ENCODE peak calls at places on chromosomes 5 and 9, in five cellular contexts. D, K, B, M and X are unnamed samples.

GRCh38 chr5:72418271-72418670 is 88.9 kb downstream of the ZNF366 start:
- DNase-seq in B (no peak), D (no peak), M (no peak), K (no peak), X (no peak)

GRCh38 chr5:142934335-142934734 is 164.2 kb downstream of the ARHGAP26 start:
- DNase-seq in K (no peak), M (no peak), D (no peak), B (no peak), X (no peak)

GRCh38 chr5:180116441-180117377 is 45.1 kb upstream of the RNF130 start:
- DNase-seq in B (no peak), K (peak; percentile 42), M (no peak), D (no peak), X (no peak)

GRCh38 chr5:11904270-11904906 is at the start of gene CTNND2:
- DNase-seq in M (peak; percentile 87), K (peak; percentile 85), D (no peak), B (no peak), X (peak; percentile 94)

GRCh38 chr9:72305102-72305546 is 59.9 kb downstream of the ZFAND5 start:
- DNase-seq in M (peak; percentile 37), K (peak; percentile 74), D (peak; percentile 94), B (peak; percentile 67), X (peak; percentile 59)

GRCh38 chr5:140018920-140019644 is 24.0 kb downstream of the NRG2 start:
- DNase-seq in M (no peak), K (no peak), D (no peak), B (peak; percentile 28), X (no peak)

GRCh38 chr5:65341835-65342234 is 139.9 kb downstream of the ADAMTS6 start:
- DNase-seq in M (no peak), B (no peak), K (no peak), D (no peak), X (no peak)

GRCh38 chr9:14095272-14095671 is 218.7 kb downstream of the NFIB start:
- DNase-seq in B (no peak), D (no peak), M (no peak), K (no peak), X (peak; percentile 37)

GRCh38 chr9:74463825-74464224 is 33.3 kb upstream of the RORB start:
- DNase-seq in B (no peak), D (no peak), M (no peak), K (no peak), X (no peak)

GRCh38 chr5:113572716-113573115 is 59.2 kb downstream of the YTHDC2 start:
- DNase-seq in K (no peak), M (no peak), B (no peak), D (no peak), X (no peak)

GRCh38 chr9:29799227-29799626 is 2225.9 kb upstream of the C9orf72 start:
- DNase-seq in B (no peak), K (no peak), M (no peak), D (no peak), X (peak; percentile 47)

GRCh38 chr5:60541980-60542379 is 158.0 kb downstream of the DEPDC1B start:
- DNase-seq in M (no peak), K (no peak), D (no peak), B (no peak), X (no peak)

GRCh38 chr5:150553402-150553801 is 45.5 kb downstream of the NDST1 start:
- DNase-seq in B (no peak), M (no peak), D (no peak), K (no peak), X (no peak)

GRCh38 chr5:124744170-124744911 is 2.1 kb downstream of the ZNF608 start:
- DNase-seq in M (no peak), K (no peak), B (peak; percentile 39), D (peak; percentile 76), X (no peak)
- H3K4me1 ChIP-seq in M (peaks cover 30% of the 10 kb centered on the region), K (peaks cover 7% of the 10 kb centered on the region), B (peaks cover 51% of the 10 kb centered on the region), D (peaks cover 40% of the 10 kb centered on the region), X (peaks cover 63% of the 10 kb centered on the region)

GRCh38 chr9:78035369-78035993 is 3.9 kb upstream of the GNAQ start:
- DNase-seq in M (peak; percentile 82), D (peak; percentile 72), B (peak; percentile 23), K (peak; percentile 64), X (peak; percentile 86)
- H3K4me1 ChIP-seq in M (peaks cover 9% of the 10 kb centered on the region), D (peaks cover 8% of the 10 kb centered on the region), B (peaks cover 3% of the 10 kb centered on the region), K (peaks cover 4% of the 10 kb centered on the region), X (no peaks in the 10 kb centered on the region)

GRCh38 chr9:90772381-90772780 is 29.2 kb upstream of the SYK start:
- DNase-seq in M (no peak), K (no peak), B (no peak), D (no peak), X (no peak)

GRCh38 chr9:90770339-90770738 is 31.3 kb upstream of the SYK start:
- DNase-seq in D (no peak), B (no peak), M (no peak), K (no peak), X (no peak)

GRCh38 chr9:90773593-90773992 is 28.0 kb upstream of the SYK start:
- DNase-seq in K (no peak), M (peak; percentile 53), D (no peak), B (no peak), X (peak; percentile 39)

GRCh38 chr9:90767523-90768100 is 34.0 kb upstream of the SYK start:
- DNase-seq in K (no peak), D (no peak), M (no peak), B (no peak), X (peak; percentile 36)

GRCh38 chr9:90770927-90771326 is 30.7 kb upstream of the SYK start:
- DNase-seq in K (no peak), D (no peak), B (no peak), M (no peak), X (no peak)
- H3K4me1 ChIP-seq in K (no peaks in the 10 kb centered on the region), D (no peaks in the 10 kb centered on the region), B (no peaks in the 10 kb centered on the region), M (no peaks in the 10 kb centered on the region), X (no peaks in the 10 kb centered on the region)

GRCh38 chr9:99121604-99122003 is 16.7 kb downstream of the TGFBR1 start:
- DNase-seq in D (no peak), K (no peak), M (no peak), B (no peak), X (no peak)
- H3K4me1 ChIP-seq in D (peaks cover 16% of the 10 kb centered on the region), K (no peaks in the 10 kb centered on the region), M (peaks cover 17% of the 10 kb centered on the region), B (peaks cover 78% of the 10 kb centered on the region), X (peaks cover 10% of the 10 kb centered on the region)

DNA sequence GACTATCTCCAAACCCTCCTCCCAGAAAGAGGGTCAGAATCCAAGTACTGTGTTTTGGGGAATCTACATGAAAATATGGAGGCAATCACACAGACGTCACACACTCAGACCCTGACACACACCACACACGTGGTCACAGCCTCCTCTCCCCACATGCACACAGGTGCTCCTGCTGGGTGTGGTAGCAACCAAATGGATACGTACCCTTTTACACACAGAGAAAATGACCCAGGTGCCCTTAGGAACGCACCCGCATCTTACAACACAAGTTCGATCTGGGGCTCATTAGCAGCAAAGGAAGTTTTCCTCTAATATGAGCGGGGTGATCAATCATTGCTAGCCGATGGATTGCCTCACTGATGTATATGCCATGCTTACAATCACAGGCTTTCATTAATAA is 480.2 kb upstream of the KLF4 start:
- DNase-seq in B (no peak), D (no peak), K (no peak), M (no peak), X (no peak)
- H3K4me1 ChIP-seq in B (peaks cover 6% of the 10 kb centered on the region), D (no peaks in the 10 kb centered on the region), K (no peaks in the 10 kb centered on the region), M (no peaks in the 10 kb centered on the region), X (no peaks in the 10 kb centered on the region)

GRCh38 chr5:28388428-28388827 is 1350.0 kb upstream of the CDH9 start:
- DNase-seq in K (no peak), M (no peak), B (no peak), D (no peak), X (no peak)
- H3K4me1 ChIP-seq in K (no peaks in the 10 kb centered on the region), M (no peaks in the 10 kb centered on the region), B (no peaks in the 10 kb centered on the region), D (no peaks in the 10 kb centered on the region), X (peaks cover 12% of the 10 kb centered on the region)

DNA sequence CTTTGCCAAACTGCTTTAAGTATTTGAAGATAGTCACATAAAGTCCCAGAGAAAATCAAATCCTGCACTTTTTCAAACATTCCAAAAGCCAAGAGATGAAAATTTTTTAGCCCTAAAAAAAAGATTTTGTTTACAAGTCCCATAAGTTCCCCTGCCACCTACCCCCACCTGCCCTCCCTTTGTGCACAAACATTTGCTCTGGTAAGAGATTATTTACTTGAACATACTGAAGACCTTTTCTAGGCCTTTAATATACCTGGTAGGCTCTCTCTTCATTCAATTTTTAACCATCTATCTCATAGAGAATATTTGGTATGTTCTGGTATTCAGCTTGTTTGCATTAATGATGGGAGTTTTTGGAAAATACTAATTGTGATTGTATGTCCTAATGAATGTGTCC is 50.3 kb downstream of the MEGF9 start:
- DNase-seq in B (no peak), M (no peak), D (no peak), K (no peak), X (no peak)
- H3K4me1 ChIP-seq in B (peaks cover 7% of the 10 kb centered on the region), M (no peaks in the 10 kb centered on the region), D (peaks cover 12% of the 10 kb centered on the region), K (no peaks in the 10 kb centered on the region), X (no peaks in the 10 kb centered on the region)

GRCh38 chr5:73507062-73507461 is 8.8 kb downstream of the BTF3 start:
- DNase-seq in D (no peak), K (no peak), M (no peak), B (no peak), X (no peak)

GRCh38 chr5:73501406-73501805 is 3.2 kb downstream of the BTF3 start:
- DNase-seq in M (no peak), K (no peak), D (no peak), B (no peak), X (no peak)

GRCh38 chr5:73506459-73506955 is 8.3 kb downstream of the BTF3 start:
- DNase-seq in B (no peak), K (peak; percentile 37), M (no peak), D (no peak), X (peak; percentile 24)
- H3K4me1 ChIP-seq in B (no peaks in the 10 kb centered on the region), K (no peaks in the 10 kb centered on the region), M (no peaks in the 10 kb centered on the region), D (no peaks in the 10 kb centered on the region), X (peaks cover 4% of the 10 kb centered on the region)

GRCh38 chr5:14267166-14267838 is 124.2 kb downstream of the TRIO start:
- DNase-seq in B (no peak), D (no peak), M (peak; percentile 62), K (no peak), X (no peak)
- H3K4me1 ChIP-seq in B (peaks cover 40% of the 10 kb centered on the region), D (peaks cover 61% of the 10 kb centered on the region), M (peaks cover 73% of the 10 kb centered on the region), K (peaks cover 21% of the 10 kb centered on the region), X (peaks cover 55% of the 10 kb centered on the region)